ENCODE peak calls at places on chromosomes 7 and 10, in ten cellular contexts. P is OCI-LY7, N is cardiac fibroblast, X is heart right ventricle, E is psoas muscle, O is Peyer's patch, I is colonic mucosa, S is cardiac muscle cell, J is stomach, V is transverse colon. B is an unnamed sample.

GRCh38 chr10:122796796-122797195 is 48.9 kb downstream of the CUZD1 start:
- DNase-seq in P (no peak), S (no peak), I (no peak), N (no peak), O (no peak), V (no peak), X (no peak), E (no peak), J (no peak), B (no peak)

GRCh38 chr10:29659770-29660097 is 25.0 kb upstream of the SVIL start:
- DNase-seq in N (no peak), J (no peak), P (no peak), E (no peak), I (no peak), S (no peak), O (no peak), V (no peak), X (no peak), B (no peak)

GRCh38 chr7:151302531-151302930 is 39.1 kb upstream of the NUB1 start:
- DNase-seq in I (no peak), E (no peak), X (no peak), P (no peak), J (no peak), O (no peak), S (no peak), V (no peak), N (no peak), B (no peak)

GRCh38 chr10:78342787-78343186 is 309.1 kb downstream of the RPS24 start:
- DNase-seq in O (no peak), P (no peak), X (no peak), J (peak), S (no peak), E (no peak), I (peak), N (no peak), V (no peak), B (no peak)

GRCh38 chr10:79315602-79315920 is 31.7 kb upstream of the PPIF start:
- DNase-seq in V (no peak), O (no peak), P (no peak), S (no peak), J (no peak), I (no peak), E (no peak), X (no peak), N (no peak), B (no peak)

GRCh38 chr7:52749880-52750279 is 285.6 kb upstream of the POM121L12 start:
- DNase-seq in S (no peak), J (no peak), X (no peak), O (no peak), E (no peak), N (no peak), P (peak), V (peak), I (no peak), B (no peak)

GRCh38 chr7:80635533-80635932 is 2.9 kb upstream of the CD36 start:
- DNase-seq in O (no peak), E (no peak), N (no peak), J (no peak), S (no peak), X (no peak), P (no peak), I (no peak), V (no peak), B (no peak)

GRCh38 chr10:73837072-73837471 is 25.7 kb upstream of the NDST2 start:
- DNase-seq in I (no peak), S (no peak), V (no peak), X (no peak), N (peak), E (no peak), O (no peak), P (no peak), J (no peak), B (no peak)

GRCh38 chr10:72254891-72255568 is 18.7 kb upstream of the DDIT4 start:
- DNase-seq in P (no peak), O (peak), I (peak), S (peak), J (peak), N (peak), X (peak), E (peak), V (peak), B (no peak)

GRCh38 chr10:124403548-124403947 is 15.2 kb downstream of the OAT start:
- DNase-seq in E (no peak), I (no peak), N (peak), J (peak), V (no peak), O (no peak), X (peak), P (peak), S (peak), B (peak)

DNA sequence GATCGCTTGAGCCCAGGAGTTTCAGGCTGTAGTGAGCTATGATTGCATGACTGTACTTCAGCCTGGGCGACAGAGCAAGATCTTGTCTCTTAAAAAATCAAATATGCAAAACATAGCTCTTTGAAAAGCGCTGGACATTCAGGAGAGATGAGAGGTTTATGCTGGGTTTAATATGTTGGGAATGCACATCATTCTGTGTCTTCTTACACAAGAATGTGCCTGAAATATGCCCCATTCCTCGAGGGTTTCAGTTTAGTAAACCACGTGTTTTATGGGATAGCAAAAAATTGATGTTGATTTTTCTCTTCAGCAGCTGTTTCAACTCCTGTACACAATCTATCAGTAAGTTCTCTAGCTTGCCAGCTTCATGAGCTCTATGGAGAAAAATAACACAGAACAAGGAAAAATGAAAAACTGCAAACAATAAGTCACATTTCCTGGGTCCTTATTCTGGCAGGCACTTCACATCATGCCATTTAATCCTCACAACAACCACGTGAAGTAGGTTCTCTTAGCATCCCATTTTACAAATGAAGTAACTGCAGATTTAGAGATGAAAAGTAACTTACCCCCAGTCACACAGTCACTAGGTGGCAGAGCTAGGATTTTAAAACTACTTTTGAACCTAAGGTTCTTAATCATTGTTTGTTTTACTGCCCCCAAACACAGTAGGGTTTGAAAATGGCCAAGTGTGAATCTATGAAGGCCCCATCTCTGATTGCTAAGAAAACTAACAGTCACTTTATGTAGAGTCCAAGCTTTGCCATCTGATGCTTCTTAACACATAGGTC is 423.6 kb downstream of the PHTF2 start:
- DNase-seq in I (no peak), V (no peak), J (no peak), S (no peak), P (peak), E (no peak), N (peak), O (no peak), X (no peak), B (peak)
- TF ChIP-seq CTCF in I (no peak), V (no peak), J (no peak), S (no peak), P (peak), E (no peak), N (no peak), O (no peak), X (no peak), B (no peak)

DNA sequence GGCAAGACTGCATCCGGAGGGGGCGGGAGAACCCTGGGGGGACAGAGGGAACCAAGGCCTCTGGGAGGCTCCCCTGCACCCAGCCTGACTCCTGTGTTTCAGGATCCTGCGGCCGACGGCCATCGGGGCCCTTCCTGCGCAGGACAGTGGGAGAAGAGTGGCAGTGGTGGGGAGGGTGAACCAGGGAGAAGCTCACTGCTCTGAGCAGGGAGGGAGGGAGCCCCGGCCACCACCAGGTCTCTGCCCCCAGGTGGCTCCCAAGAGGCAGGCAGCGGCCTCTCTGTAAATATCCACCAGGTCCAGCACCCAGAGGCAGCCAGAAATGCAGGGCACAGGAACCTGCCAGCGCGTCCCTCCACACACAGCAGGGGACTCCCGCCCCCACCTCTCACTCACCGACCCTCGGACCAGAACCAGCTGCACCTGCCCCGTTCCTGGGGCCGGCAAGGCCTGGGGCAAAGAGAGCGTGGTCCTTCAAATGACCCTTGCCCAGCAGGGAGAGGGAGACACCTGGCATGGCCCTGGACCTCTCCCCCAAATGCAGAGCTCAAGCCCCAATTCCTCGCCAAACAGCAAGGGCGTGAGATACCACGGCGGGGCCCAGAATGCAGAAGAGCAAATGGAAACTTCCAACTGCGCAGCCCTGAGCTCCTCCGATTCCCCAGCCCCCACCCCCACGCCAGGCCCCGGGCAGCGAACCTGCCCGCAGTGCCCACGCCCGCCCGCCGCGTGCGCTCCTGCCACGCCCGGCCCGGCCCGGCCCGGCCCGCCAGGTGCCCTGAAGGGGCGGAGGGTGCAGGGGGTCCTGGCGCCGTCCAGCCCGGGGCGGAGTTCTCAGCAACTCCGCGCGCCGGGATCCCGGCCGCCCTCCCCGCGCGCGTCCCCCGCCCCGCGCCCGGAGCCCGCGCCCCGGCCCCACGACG is 805 bp downstream of the RASGEF1A start:
- DNase-seq in N (no peak), X (no peak), J (peak), P (no peak), V (peak), S (peak), O (peak), E (no peak), I (peak), B (no peak)
- H3K4me3 ChIP-seq in N (no peak), X (no peak), J (peak), P (no peak), V (peak), S (no peak), O (peak), E (peak), I (no peak), B (no peak)

DNA sequence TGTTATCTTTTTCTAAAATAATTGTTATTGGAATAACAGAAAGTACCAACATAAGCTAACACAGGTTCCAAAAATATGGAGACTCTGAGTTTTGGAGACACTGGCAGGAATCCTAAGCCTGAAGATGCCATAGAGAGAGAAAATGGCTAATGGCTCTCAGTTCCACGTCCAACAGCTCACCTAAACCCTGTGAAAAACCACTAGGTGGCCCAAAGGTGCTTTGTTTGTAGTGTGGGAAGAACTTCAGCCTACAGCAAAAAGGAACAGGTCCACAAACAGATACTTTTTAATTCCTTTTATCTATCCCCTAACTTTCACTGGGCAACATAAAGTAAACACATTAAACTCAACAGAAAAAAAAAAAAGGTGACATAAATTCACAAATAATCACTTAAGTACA is 272.3 kb downstream of the SEMA3D start:
- DNase-seq in I (no peak), S (peak), O (no peak), J (no peak), N (no peak), P (no peak), V (no peak), E (no peak), X (no peak), B (no peak)
- TF ChIP-seq CTCF in I (no peak), S (no peak), O (no peak), J (no peak), N (no peak), P (peak), V (no peak), E (no peak), X (no peak), B (no peak)

DNA sequence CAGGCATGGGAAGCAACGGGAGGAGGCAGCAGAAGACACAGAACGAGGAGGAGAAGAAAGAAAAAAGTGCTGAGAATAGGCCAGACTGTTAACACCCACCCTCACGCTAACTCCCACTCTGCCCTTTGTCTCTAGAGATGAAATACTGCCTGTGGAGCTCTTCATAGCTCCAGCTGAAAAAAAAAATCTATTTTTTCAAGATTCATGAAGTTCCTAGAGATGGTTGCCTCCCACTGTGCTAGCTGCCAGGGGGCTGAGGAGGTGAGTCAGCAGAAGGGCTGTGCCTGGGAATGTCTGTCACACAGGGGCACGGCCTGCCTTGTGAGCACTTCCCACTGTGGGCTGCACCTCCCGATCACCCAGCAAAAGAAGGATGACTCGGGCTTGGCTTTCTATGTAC is 144.5 kb downstream of the RNF216 start:
- DNase-seq in N (peak), X (peak), O (no peak), E (peak), I (peak), P (no peak), V (peak), J (peak), S (no peak), B (peak)
- H3K4me3 ChIP-seq in N (no peak), X (no peak), O (no peak), E (no peak), I (no peak), P (no peak), V (no peak), J (no peak), S (no peak), B (no peak)

DNA sequence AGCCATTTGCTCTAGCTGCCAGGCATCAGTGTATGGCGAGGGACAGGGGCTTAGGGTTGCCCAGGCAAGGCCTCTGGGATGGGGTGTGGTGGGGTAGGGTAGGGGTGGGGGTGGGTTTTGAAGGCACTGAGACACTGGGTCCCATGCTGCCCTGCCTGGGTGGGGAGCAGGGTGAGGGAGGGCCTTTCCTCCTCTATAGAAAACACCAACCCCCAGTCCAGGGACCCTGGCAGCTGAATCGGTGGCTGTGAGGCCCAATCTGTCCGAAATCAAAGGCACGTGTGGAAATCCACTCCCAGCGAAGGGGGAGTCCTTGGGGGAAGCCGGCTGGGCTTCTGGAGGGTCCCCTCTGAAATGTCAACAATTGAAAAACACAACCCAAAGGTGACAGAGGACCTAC is 106.4 kb downstream of the NEURL1 start:
- DNase-seq in S (no peak), E (peak), I (no peak), X (no peak), O (no peak), V (no peak), J (no peak), P (no peak), N (no peak), B (no peak)
- TF ChIP-seq CTCF in S (no peak), E (no peak), I (no peak), X (no peak), O (no peak), V (no peak), J (no peak), P (no peak), N (no peak), B (no peak)

GRCh38 chr10:116836087-116836486 is 13.2 kb upstream of the ENO4 start:
- DNase-seq in N (no peak), S (peak), E (no peak), V (no peak), J (no peak), P (no peak), X (no peak), I (no peak), O (no peak), B (no peak)
- H3K4me3 ChIP-seq in N (no peak), S (no peak), E (no peak), V (no peak), J (no peak), P (no peak), X (no peak), I (no peak), O (no peak), B (no peak)

GRCh38 chr10:42769653-42770052 is 12.9 kb upstream of the BMS1 start:
- DNase-seq in S (no peak), V (peak), P (no peak), J (no peak), E (no peak), I (peak), O (no peak), N (no peak), X (no peak), B (no peak)

GRCh38 chr10:42768581-42769152 is 13.9 kb upstream of the BMS1 start:
- DNase-seq in I (no peak), E (no peak), P (no peak), N (no peak), S (no peak), O (no peak), V (no peak), X (no peak), J (no peak), B (no peak)

GRCh38 chr10:42769173-42769572 is 13.4 kb upstream of the BMS1 start:
- DNase-seq in O (no peak), I (no peak), N (no peak), P (no peak), E (no peak), V (no peak), S (no peak), X (no peak), J (no peak), B (no peak)

GRCh38 chr10:42767906-42768305 is 14.7 kb upstream of the BMS1 start:
- DNase-seq in I (no peak), X (no peak), V (no peak), O (no peak), S (no peak), J (no peak), N (no peak), E (no peak), P (no peak), B (no peak)
- TF ChIP-seq CTCF in I (no peak), X (no peak), V (no peak), O (no peak), S (no peak), J (no peak), N (no peak), E (no peak), P (no peak), B (no peak)

GRCh38 chr10:21524131-21524525 is 1.4 kb downstream of the SKIDA1 start:
- DNase-seq in O (no peak), V (no peak), I (no peak), X (no peak), N (no peak), S (no peak), P (no peak), J (no peak), E (no peak), B (no peak)

GRCh38 chr10:21524526-21525366 is 736 bp downstream of the SKIDA1 start:
- DNase-seq in E (no peak), O (no peak), S (peak), J (no peak), P (no peak), V (no peak), X (no peak), N (peak), I (no peak), B (no peak)

GRCh38 chr10:21523007-21523406 is 2.5 kb downstream of the SKIDA1 start:
- DNase-seq in O (no peak), E (no peak), I (no peak), V (no peak), N (no peak), S (no peak), P (no peak), J (no peak), X (no peak), B (no peak)

GRCh38 chr10:21521910-21522533 is 3.5 kb downstream of the SKIDA1 start:
- DNase-seq in I (no peak), J (no peak), O (no peak), X (no peak), N (no peak), P (no peak), E (no peak), S (no peak), V (no peak), B (no peak)

GRCh38 chr10:21523557-21524008 is 1.9 kb downstream of the SKIDA1 start:
- DNase-seq in S (no peak), V (no peak), J (no peak), I (no peak), E (no peak), P (no peak), O (no peak), X (no peak), N (peak), B (no peak)
- H3K4me3 ChIP-seq in S (peak), V (no peak), J (no peak), I (no peak), E (peak), P (no peak), O (no peak), X (no peak), N (no peak), B (no peak)